ENCODE peak calls at places on chromosomes 6 and 20, in ten cellular contexts. Y is adrenal gland; G is lower lobe of right lung; C is nephron progenitor cell; R is H9; K is tibial artery; W is Calu3; N is K562; F is thoracic aorta; O is CD4-positive, alpha-beta T cell. Z is an unnamed sample.

GRCh38 chr6:20924911-20925543 is 390.8 kb downstream of the CDKAL1 start:
- DNase-seq in Y (no peak), G (no peak), C (no peak), R (no peak), K (no peak), W (no peak), N (no peak), F (no peak), O (no peak), Z (no peak)

GRCh38 chr6:106870069-106870468 is 104.5 kb downstream of the CD24 start:
- DNase-seq in Y (no peak), G (no peak), C (no peak), R (no peak), K (no peak), W (peak), N (no peak), F (no peak), O (no peak), Z (no peak)

GRCh38 chr20:63006611-63007471 is at the start of gene BHLHE23:
- DNase-seq in Y (no peak), G (no peak), C (peak), R (peak), K (no peak), W (no peak), N (no peak), F (no peak), O (no peak), Z (no peak)

GRCh38 chr6:34491091-34491430 is 25.2 kb downstream of the PACSIN1 start:
- DNase-seq in Y (peak), G (no peak), C (no peak), R (no peak), K (no peak), W (no peak), N (peak), F (no peak), O (no peak), Z (no peak)

GRCh38 chr6:27839303-27840081 is 72.7 kb downstream of the OR2B2 start:
- DNase-seq in Y (peak), G (no peak), C (no peak), R (no peak), K (peak), W (peak), N (peak), F (no peak), O (no peak), Z (no peak)

GRCh38 chr20:44583179-44583578 is 800 bp downstream of the PKIG start:
- DNase-seq in Y (no peak), G (no peak), C (no peak), R (no peak), K (no peak), W (no peak), N (no peak), F (no peak), O (no peak), Z (no peak)

GRCh38 chr6:20306491-20306890 is 94.2 kb upstream of the MBOAT1 start:
- DNase-seq in Y (no peak), G (no peak), C (no peak), R (peak), K (no peak), W (no peak), N (peak), F (no peak), O (no peak), Z (no peak)

GRCh38 chr6:157087974-157088373 is 235.3 kb downstream of the TMEM242 start:
- DNase-seq in Y (no peak), G (no peak), C (no peak), R (no peak), K (no peak), W (no peak), N (no peak), F (no peak), O (no peak), Z (no peak)

GRCh38 chr6:139288496-139289040 is 3.2 kb downstream of the TXLNB start:
- DNase-seq in Y (no peak), G (no peak), C (no peak), R (no peak), K (no peak), W (no peak), N (no peak), F (no peak), O (no peak), Z (no peak)

GRCh38 chr20:56391596-56392281 is at the start of gene AURKA:
- DNase-seq in Y (no peak), G (no peak), C (peak), R (no peak), K (no peak), W (no peak), N (no peak), F (no peak), O (no peak), Z (no peak)

GRCh38 chr6:91276315-91276714 is 689.4 kb upstream of the MAP3K7 start:
- DNase-seq in Y (no peak), G (no peak), C (no peak), R (no peak), K (no peak), W (no peak), N (peak), F (no peak), O (no peak), Z (no peak)

GRCh38 chr6:32153252-32153834 is 598 bp upstream of the PPT2 start:
- DNase-seq in Y (peak), G (peak), C (peak), R (peak), K (peak), W (no peak), N (peak), F (no peak), O (no peak), Z (no peak)

GRCh38 chr6:143286280-143286795 is 164.2 kb downstream of the ADAT2 start:
- DNase-seq in Y (no peak), G (no peak), C (no peak), R (no peak), K (no peak), W (no peak), N (no peak), F (no peak), O (no peak), Z (no peak)

GRCh38 chr20:33830371-33830770 is 19.2 kb downstream of the CHMP4B start:
- DNase-seq in Y (no peak), G (no peak), C (no peak), R (no peak), K (no peak), W (no peak), N (peak), F (no peak), O (no peak), Z (no peak)

GRCh38 chr20:35009665-35010328 is 54.1 kb downstream of the MYH7B start:
- DNase-seq in Y (peak), G (no peak), C (no peak), R (peak), K (no peak), W (no peak), N (no peak), F (no peak), O (no peak), Z (no peak)

GRCh38 chr6:169393753-169394152 is 140.1 kb upstream of the THBS2 start:
- DNase-seq in Y (no peak), G (no peak), C (no peak), R (no peak), K (no peak), W (no peak), N (no peak), F (no peak), O (no peak), Z (no peak)

GRCh38 chr20:53736757-53737403 is 143.2 kb upstream of the ZNF217 start:
- DNase-seq in Y (no peak), G (no peak), C (no peak), R (no peak), K (no peak), W (peak), N (no peak), F (no peak), O (no peak), Z (no peak)

GRCh38 chr6:67854098-67854497 is 781.0 kb upstream of the ADGRB3 start:
- DNase-seq in Y (no peak), G (no peak), C (no peak), R (no peak), K (no peak), W (no peak), N (no peak), F (no peak), O (no peak), Z (no peak)

GRCh38 chr6:9116026-9116425 is 680.7 kb upstream of the SLC35B3 start:
- DNase-seq in Y (no peak), G (no peak), C (no peak), R (no peak), K (no peak), W (no peak), N (no peak), F (no peak), O (no peak), Z (no peak)

GRCh38 chr6:142482249-142482648 is 180.4 kb downstream of the ADGRG6 start:
- DNase-seq in Y (no peak), G (no peak), C (no peak), R (no peak), K (no peak), W (no peak), N (no peak), F (no peak), O (no peak), Z (no peak)

GRCh38 chr6:28907394-28907793 is 16.4 kb downstream of the TRIM27 start:
- DNase-seq in Y (no peak), G (no peak), C (no peak), R (no peak), K (no peak), W (no peak), N (no peak), F (no peak), O (no peak), Z (no peak)

GRCh38 chr6:47157653-47158219 is 115.6 kb upstream of the ADGRF1 start:
- DNase-seq in Y (no peak), G (no peak), C (no peak), R (no peak), K (no peak), W (no peak), N (no peak), F (no peak), O (no peak), Z (no peak)

GRCh38 chr20:47499053-47499452 is 2.6 kb upstream of the NCOA3 start:
- DNase-seq in Y (no peak), G (no peak), C (no peak), R (no peak), K (peak), W (no peak), N (no peak), F (no peak), O (no peak), Z (no peak)

GRCh38 chr6:38161331-38161730 is 341.8 kb downstream of the ZFAND3 start:
- DNase-seq in Y (no peak), G (no peak), C (no peak), R (no peak), K (no peak), W (no peak), N (no peak), F (no peak), O (no peak), Z (no peak)

GRCh38 chr6:148557796-148558457 is 188.9 kb upstream of the UST start:
- DNase-seq in Y (no peak), G (no peak), C (no peak), R (no peak), K (no peak), W (no peak), N (no peak), F (no peak), O (no peak), Z (no peak)

GRCh38 chr6:75201901-75202672 is 3.8 kb downstream of the COL12A1 start:
- DNase-seq in Y (no peak), G (peak), C (peak), R (peak), K (peak), W (peak), N (no peak), F (no peak), O (no peak), Z (peak)
- TF ChIP-seq CTCF in Y (no peak), G (no peak), C (no peak), R (no peak), K (no peak), W (no peak), N (no peak), F (no peak), O (no peak), Z (no peak)

GRCh38 chr6:132715204-132715603 is 1.3 kb upstream of the VNN1 start:
- DNase-seq in Y (peak), G (no peak), C (peak), R (peak), K (peak), W (peak), N (peak), F (no peak), O (no peak), Z (peak)
- TF ChIP-seq CTCF in Y (peak), G (no peak), C (no peak), R (peak), K (no peak), W (peak), N (peak), F (no peak), O (no peak), Z (no peak)

DNA sequence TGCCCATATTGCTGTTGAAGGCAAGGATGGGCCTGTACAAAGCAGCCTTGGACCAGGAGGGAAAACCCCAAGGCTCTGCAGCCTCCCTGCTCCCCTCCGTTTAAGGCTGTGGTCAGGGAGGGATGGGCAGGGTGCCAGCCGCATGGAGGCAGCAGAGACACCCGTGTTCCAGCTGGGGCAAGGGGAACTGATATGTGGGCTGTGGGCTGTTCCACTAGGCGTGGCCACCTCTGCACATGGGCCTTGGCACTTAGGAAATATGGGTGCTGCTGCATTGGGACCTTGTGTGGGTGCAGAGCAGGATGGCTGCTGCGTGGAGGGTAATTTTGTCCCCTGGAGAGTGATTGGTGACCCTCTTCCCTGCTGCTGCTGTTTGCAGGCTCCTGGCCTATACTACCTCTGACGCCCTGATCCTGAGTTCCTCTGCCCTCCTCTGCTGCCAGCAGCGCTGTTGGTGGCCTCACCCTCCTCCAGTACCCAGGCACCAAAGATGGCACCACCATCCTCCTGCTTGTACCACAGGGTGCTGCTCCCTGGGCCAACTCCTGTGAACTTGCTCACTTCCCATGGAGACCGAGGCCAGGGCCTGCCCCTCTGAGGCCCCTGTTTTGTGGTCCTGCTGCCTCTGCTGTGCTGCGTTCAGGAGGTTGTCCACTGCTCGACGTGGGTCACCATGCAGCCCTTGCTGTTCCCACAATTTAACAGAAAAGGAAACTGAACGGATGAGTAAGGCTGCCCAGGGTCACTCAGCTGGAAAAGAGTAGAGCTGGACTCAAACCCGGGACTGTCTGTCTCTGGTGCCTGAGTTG is 35.3 kb downstream of the PANK2 start:
- DNase-seq in Y (no peak), G (peak), C (no peak), R (no peak), K (no peak), W (no peak), N (no peak), F (no peak), O (no peak), Z (no peak)
- TF ChIP-seq CTCF in Y (no peak), G (no peak), C (no peak), R (no peak), K (no peak), W (no peak), N (no peak), F (no peak), O (no peak), Z (no peak)

DNA sequence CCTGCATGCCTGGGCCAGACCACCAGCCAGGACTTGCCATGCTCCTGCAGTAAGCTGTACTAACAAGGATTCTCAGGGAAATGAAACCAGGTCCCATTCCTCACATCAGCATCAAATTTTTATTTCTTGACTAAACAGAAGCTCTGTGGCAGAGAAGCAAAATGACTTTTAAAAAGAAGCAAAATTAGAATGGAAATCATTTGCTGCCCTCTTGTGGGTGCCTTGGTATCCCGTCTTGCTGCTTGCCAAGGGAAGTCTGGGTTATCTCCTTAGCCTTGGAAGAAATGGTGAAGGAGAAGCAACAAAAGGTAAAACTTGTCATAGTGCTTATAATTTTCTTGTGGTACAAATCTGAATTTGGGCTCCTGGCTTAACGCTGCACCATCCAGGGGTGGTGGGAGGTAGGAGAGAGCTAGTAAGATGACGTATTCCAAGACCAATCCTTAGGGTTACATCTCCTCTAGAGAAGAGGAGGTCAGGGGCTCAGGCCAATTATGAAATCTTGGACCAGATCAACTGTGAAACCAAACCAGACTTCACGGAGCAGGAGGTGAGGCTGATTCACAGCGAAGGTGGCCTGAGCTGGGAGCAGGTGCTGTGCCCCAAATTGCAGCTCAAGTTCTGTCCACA is 107.5 kb downstream of the FAXC start:
- DNase-seq in Y (no peak), G (no peak), C (peak), R (peak), K (no peak), W (peak), N (peak), F (no peak), O (no peak), Z (peak)
- TF ChIP-seq CTCF in Y (peak), G (peak), C (peak), R (peak), K (no peak), W (no peak), N (peak), F (no peak), O (no peak), Z (peak)

GRCh38 chr6:7145269-7146078 is 37.7 kb downstream of the RREB1 start:
- DNase-seq in Y (no peak), G (no peak), C (no peak), R (no peak), K (no peak), W (peak), N (no peak), F (no peak), O (no peak), Z (no peak)
- TF ChIP-seq CTCF in Y (no peak), G (no peak), C (no peak), R (no peak), K (no peak), W (no peak), N (no peak), F (no peak), O (no peak), Z (no peak)

Z was measured in endothelial cell.